ENCODE peak calls at places on chromosome 17, in ten cellular contexts. One of them, this sample, is unnamed.

GRCh38 chr17:59712856-59713255 is 5.4 kb downstream of the VMP1 start:
- DNase-seq in RCC 7860: no peak
- DNase-seq in GM19239: no peak
- DNase-seq in stimulated activated CD8-positive, alpha-beta memory T cell treated with anti-CD3 and anti-CD28 coated beads, Interleukin-2, amount 100 ng/mL, for 1 hour: no peak
- DNase-seq in bronchial epithelial cell: no peak
- DNase-seq in stimulated activated CD4-positive, alpha-beta T cell treated with anti-CD3 and anti-CD28 coated beads, Interleukin-4, amount 100 ng/mL, for 4 hours: no peak
- DNase-seq in T-cell: no peak
- DNase-seq in PC-3: no peak
- DNase-seq in GDM1: peak
- DNase-seq in NCI-H1105 treated with DMSO at 0.1 percent for 48 hours: no peak
- DNase-seq in this sample: no peak

GRCh38 chr17:50909765-50910661 is 43.9 kb upstream of the TOB1 start:
- DNase-seq in RCC 7860: no peak
- DNase-seq in GM19239: no peak
- DNase-seq in stimulated activated CD8-positive, alpha-beta memory T cell treated with anti-CD3 and anti-CD28 coated beads, Interleukin-2, amount 100 ng/mL, for 1 hour: peak
- DNase-seq in bronchial epithelial cell: no peak
- DNase-seq in stimulated activated CD4-positive, alpha-beta T cell treated with anti-CD3 and anti-CD28 coated beads, Interleukin-4, amount 100 ng/mL, for 4 hours: peak
- DNase-seq in T-cell: peak
- DNase-seq in PC-3: no peak
- DNase-seq in GDM1: no peak
- DNase-seq in NCI-H1105 treated with DMSO at 0.1 percent for 48 hours: no peak
- DNase-seq in this sample: peak

GRCh38 chr17:10394201-10394887 is 21.5 kb upstream of the MYH13 start:
- DNase-seq in RCC 7860: no peak
- DNase-seq in GM19239: no peak
- DNase-seq in stimulated activated CD8-positive, alpha-beta memory T cell treated with anti-CD3 and anti-CD28 coated beads, Interleukin-2, amount 100 ng/mL, for 1 hour: no peak
- DNase-seq in bronchial epithelial cell: no peak
- DNase-seq in stimulated activated CD4-positive, alpha-beta T cell treated with anti-CD3 and anti-CD28 coated beads, Interleukin-4, amount 100 ng/mL, for 4 hours: no peak
- DNase-seq in T-cell: no peak
- DNase-seq in PC-3: no peak
- DNase-seq in GDM1: no peak
- DNase-seq in NCI-H1105 treated with DMSO at 0.1 percent for 48 hours: no peak
- DNase-seq in this sample: no peak

GRCh38 chr17:1108810-1109605 is 70.8 kb downstream of the ABR start:
- DNase-seq in RCC 7860: peak
- DNase-seq in GM19239: peak
- DNase-seq in stimulated activated CD8-positive, alpha-beta memory T cell treated with anti-CD3 and anti-CD28 coated beads, Interleukin-2, amount 100 ng/mL, for 1 hour: peak
- DNase-seq in bronchial epithelial cell: no peak
- DNase-seq in stimulated activated CD4-positive, alpha-beta T cell treated with anti-CD3 and anti-CD28 coated beads, Interleukin-4, amount 100 ng/mL, for 4 hours: peak
- DNase-seq in T-cell: peak
- DNase-seq in PC-3: peak
- DNase-seq in GDM1: no peak
- DNase-seq in NCI-H1105 treated with DMSO at 0.1 percent for 48 hours: peak
- DNase-seq in this sample: no peak

GRCh38 chr17:7992516-7992915 is 9.9 kb upstream of the GUCY2D start:
- DNase-seq in RCC 7860: peak
- DNase-seq in GM19239: no peak
- DNase-seq in stimulated activated CD8-positive, alpha-beta memory T cell treated with anti-CD3 and anti-CD28 coated beads, Interleukin-2, amount 100 ng/mL, for 1 hour: no peak
- DNase-seq in bronchial epithelial cell: peak
- DNase-seq in stimulated activated CD4-positive, alpha-beta T cell treated with anti-CD3 and anti-CD28 coated beads, Interleukin-4, amount 100 ng/mL, for 4 hours: no peak
- DNase-seq in T-cell: no peak
- DNase-seq in PC-3: peak
- DNase-seq in GDM1: no peak
- DNase-seq in NCI-H1105 treated with DMSO at 0.1 percent for 48 hours: no peak
- DNase-seq in this sample: no peak

GRCh38 chr17:55458977-55459376 is 37.3 kb upstream of the MMD start:
- DNase-seq in RCC 7860: peak
- DNase-seq in GM19239: no peak
- DNase-seq in stimulated activated CD8-positive, alpha-beta memory T cell treated with anti-CD3 and anti-CD28 coated beads, Interleukin-2, amount 100 ng/mL, for 1 hour: no peak
- DNase-seq in bronchial epithelial cell: peak
- DNase-seq in stimulated activated CD4-positive, alpha-beta T cell treated with anti-CD3 and anti-CD28 coated beads, Interleukin-4, amount 100 ng/mL, for 4 hours: peak
- DNase-seq in T-cell: no peak
- DNase-seq in PC-3: peak
- DNase-seq in GDM1: no peak
- DNase-seq in NCI-H1105 treated with DMSO at 0.1 percent for 48 hours: no peak
- DNase-seq in this sample: no peak

GRCh38 chr17:63641678-63642077 is 19.5 kb downstream of the MAP3K3 start:
- DNase-seq in RCC 7860: no peak
- DNase-seq in GM19239: no peak
- DNase-seq in stimulated activated CD8-positive, alpha-beta memory T cell treated with anti-CD3 and anti-CD28 coated beads, Interleukin-2, amount 100 ng/mL, for 1 hour: no peak
- DNase-seq in bronchial epithelial cell: no peak
- DNase-seq in stimulated activated CD4-positive, alpha-beta T cell treated with anti-CD3 and anti-CD28 coated beads, Interleukin-4, amount 100 ng/mL, for 4 hours: no peak
- DNase-seq in T-cell: no peak
- DNase-seq in PC-3: no peak
- DNase-seq in GDM1: peak
- DNase-seq in NCI-H1105 treated with DMSO at 0.1 percent for 48 hours: no peak
- DNase-seq in this sample: no peak

GRCh38 chr17:1438593-1439083 is 17.4 kb downstream of the CRK start:
- DNase-seq in RCC 7860: peak
- DNase-seq in GM19239: no peak
- DNase-seq in stimulated activated CD8-positive, alpha-beta memory T cell treated with anti-CD3 and anti-CD28 coated beads, Interleukin-2, amount 100 ng/mL, for 1 hour: no peak
- DNase-seq in bronchial epithelial cell: peak
- DNase-seq in stimulated activated CD4-positive, alpha-beta T cell treated with anti-CD3 and anti-CD28 coated beads, Interleukin-4, amount 100 ng/mL, for 4 hours: no peak
- DNase-seq in T-cell: no peak
- DNase-seq in PC-3: no peak
- DNase-seq in GDM1: no peak
- DNase-seq in NCI-H1105 treated with DMSO at 0.1 percent for 48 hours: no peak
- DNase-seq in this sample: no peak

GRCh38 chr17:69417545-69418483 is 3.3 kb downstream of the MAP2K6 start:
- DNase-seq in RCC 7860: no peak
- DNase-seq in GM19239: no peak
- DNase-seq in stimulated activated CD8-positive, alpha-beta memory T cell treated with anti-CD3 and anti-CD28 coated beads, Interleukin-2, amount 100 ng/mL, for 1 hour: no peak
- DNase-seq in bronchial epithelial cell: no peak
- DNase-seq in stimulated activated CD4-positive, alpha-beta T cell treated with anti-CD3 and anti-CD28 coated beads, Interleukin-4, amount 100 ng/mL, for 4 hours: no peak
- DNase-seq in T-cell: no peak
- DNase-seq in PC-3: peak
- DNase-seq in GDM1: no peak
- DNase-seq in NCI-H1105 treated with DMSO at 0.1 percent for 48 hours: no peak
- DNase-seq in this sample: no peak

GRCh38 chr17:11935734-11936406 is 61.4 kb downstream of the ZNF18 start:
- DNase-seq in RCC 7860: peak
- DNase-seq in GM19239: no peak
- DNase-seq in stimulated activated CD8-positive, alpha-beta memory T cell treated with anti-CD3 and anti-CD28 coated beads, Interleukin-2, amount 100 ng/mL, for 1 hour: no peak
- DNase-seq in bronchial epithelial cell: peak
- DNase-seq in stimulated activated CD4-positive, alpha-beta T cell treated with anti-CD3 and anti-CD28 coated beads, Interleukin-4, amount 100 ng/mL, for 4 hours: no peak
- DNase-seq in T-cell: no peak
- DNase-seq in PC-3: peak
- DNase-seq in GDM1: no peak
- DNase-seq in NCI-H1105 treated with DMSO at 0.1 percent for 48 hours: peak
- DNase-seq in this sample: peak

GRCh38 chr17:1511290-1511689 is 5.1 kb downstream of the INPP5K start:
- DNase-seq in RCC 7860: no peak
- DNase-seq in GM19239: no peak
- DNase-seq in stimulated activated CD8-positive, alpha-beta memory T cell treated with anti-CD3 and anti-CD28 coated beads, Interleukin-2, amount 100 ng/mL, for 1 hour: no peak
- DNase-seq in bronchial epithelial cell: peak
- DNase-seq in stimulated activated CD4-positive, alpha-beta T cell treated with anti-CD3 and anti-CD28 coated beads, Interleukin-4, amount 100 ng/mL, for 4 hours: no peak
- DNase-seq in T-cell: no peak
- DNase-seq in PC-3: no peak
- DNase-seq in GDM1: no peak
- DNase-seq in NCI-H1105 treated with DMSO at 0.1 percent for 48 hours: no peak
- DNase-seq in this sample: no peak

GRCh38 chr17:12041316-12041715 is 20.6 kb downstream of the MAP2K4 start:
- DNase-seq in RCC 7860: peak
- DNase-seq in GM19239: no peak
- DNase-seq in stimulated activated CD8-positive, alpha-beta memory T cell treated with anti-CD3 and anti-CD28 coated beads, Interleukin-2, amount 100 ng/mL, for 1 hour: no peak
- DNase-seq in bronchial epithelial cell: peak
- DNase-seq in stimulated activated CD4-positive, alpha-beta T cell treated with anti-CD3 and anti-CD28 coated beads, Interleukin-4, amount 100 ng/mL, for 4 hours: no peak
- DNase-seq in T-cell: no peak
- DNase-seq in PC-3: peak
- DNase-seq in GDM1: no peak
- DNase-seq in NCI-H1105 treated with DMSO at 0.1 percent for 48 hours: no peak
- DNase-seq in this sample: no peak

GRCh38 chr17:68849673-68850260 is 105.4 kb downstream of the ABCA8 start:
- DNase-seq in RCC 7860: no peak
- DNase-seq in GM19239: no peak
- DNase-seq in stimulated activated CD8-positive, alpha-beta memory T cell treated with anti-CD3 and anti-CD28 coated beads, Interleukin-2, amount 100 ng/mL, for 1 hour: no peak
- DNase-seq in bronchial epithelial cell: peak
- DNase-seq in stimulated activated CD4-positive, alpha-beta T cell treated with anti-CD3 and anti-CD28 coated beads, Interleukin-4, amount 100 ng/mL, for 4 hours: no peak
- DNase-seq in T-cell: no peak
- DNase-seq in PC-3: no peak
- DNase-seq in GDM1: no peak
- DNase-seq in NCI-H1105 treated with DMSO at 0.1 percent for 48 hours: peak
- DNase-seq in this sample: no peak

GRCh38 chr17:44071198-44071520 is 624 bp downstream of the G6PC3 start:
- DNase-seq in RCC 7860: no peak
- DNase-seq in GM19239: no peak
- DNase-seq in stimulated activated CD8-positive, alpha-beta memory T cell treated with anti-CD3 and anti-CD28 coated beads, Interleukin-2, amount 100 ng/mL, for 1 hour: no peak
- DNase-seq in bronchial epithelial cell: peak
- DNase-seq in stimulated activated CD4-positive, alpha-beta T cell treated with anti-CD3 and anti-CD28 coated beads, Interleukin-4, amount 100 ng/mL, for 4 hours: peak
- DNase-seq in T-cell: no peak
- DNase-seq in PC-3: no peak
- DNase-seq in GDM1: no peak
- DNase-seq in NCI-H1105 treated with DMSO at 0.1 percent for 48 hours: no peak
- DNase-seq in this sample: no peak

GRCh38 chr17:82613283-82614094 is 34.8 kb downstream of the WDR45B start:
- DNase-seq in RCC 7860: no peak
- DNase-seq in GM19239: no peak
- DNase-seq in stimulated activated CD8-positive, alpha-beta memory T cell treated with anti-CD3 and anti-CD28 coated beads, Interleukin-2, amount 100 ng/mL, for 1 hour: no peak
- DNase-seq in bronchial epithelial cell: peak
- DNase-seq in stimulated activated CD4-positive, alpha-beta T cell treated with anti-CD3 and anti-CD28 coated beads, Interleukin-4, amount 100 ng/mL, for 4 hours: no peak
- DNase-seq in T-cell: no peak
- DNase-seq in PC-3: no peak
- DNase-seq in GDM1: no peak
- DNase-seq in NCI-H1105 treated with DMSO at 0.1 percent for 48 hours: peak
- DNase-seq in this sample: no peak

GRCh38 chr17:61645898-61646297 is 54.9 kb upstream of the NACA2 start:
- DNase-seq in RCC 7860: no peak
- DNase-seq in GM19239: no peak
- DNase-seq in stimulated activated CD8-positive, alpha-beta memory T cell treated with anti-CD3 and anti-CD28 coated beads, Interleukin-2, amount 100 ng/mL, for 1 hour: no peak
- DNase-seq in bronchial epithelial cell: no peak
- DNase-seq in stimulated activated CD4-positive, alpha-beta T cell treated with anti-CD3 and anti-CD28 coated beads, Interleukin-4, amount 100 ng/mL, for 4 hours: no peak
- DNase-seq in T-cell: no peak
- DNase-seq in PC-3: no peak
- DNase-seq in GDM1: no peak
- DNase-seq in NCI-H1105 treated with DMSO at 0.1 percent for 48 hours: no peak
- DNase-seq in this sample: no peak

GRCh38 chr17:7674934-7675333 is 12.4 kb downstream of the TP53 start:
- DNase-seq in RCC 7860: no peak
- DNase-seq in GM19239: no peak
- DNase-seq in stimulated activated CD8-positive, alpha-beta memory T cell treated with anti-CD3 and anti-CD28 coated beads, Interleukin-2, amount 100 ng/mL, for 1 hour: no peak
- DNase-seq in bronchial epithelial cell: no peak
- DNase-seq in stimulated activated CD4-positive, alpha-beta T cell treated with anti-CD3 and anti-CD28 coated beads, Interleukin-4, amount 100 ng/mL, for 4 hours: no peak
- DNase-seq in T-cell: no peak
- DNase-seq in PC-3: no peak
- DNase-seq in GDM1: no peak
- DNase-seq in NCI-H1105 treated with DMSO at 0.1 percent for 48 hours: no peak
- DNase-seq in this sample: no peak

GRCh38 chr17:3867606-3868005 is 21.6 kb upstream of the NCBP3 start:
- DNase-seq in RCC 7860: no peak
- DNase-seq in GM19239: no peak
- DNase-seq in stimulated activated CD8-positive, alpha-beta memory T cell treated with anti-CD3 and anti-CD28 coated beads, Interleukin-2, amount 100 ng/mL, for 1 hour: no peak
- DNase-seq in bronchial epithelial cell: no peak
- DNase-seq in stimulated activated CD4-positive, alpha-beta T cell treated with anti-CD3 and anti-CD28 coated beads, Interleukin-4, amount 100 ng/mL, for 4 hours: no peak
- DNase-seq in T-cell: no peak
- DNase-seq in PC-3: no peak
- DNase-seq in GDM1: no peak
- DNase-seq in NCI-H1105 treated with DMSO at 0.1 percent for 48 hours: no peak
- DNase-seq in this sample: no peak

GRCh38 chr17:76840443-76840767 is 27.8 kb upstream of the MGAT5B start:
- DNase-seq in RCC 7860: no peak
- DNase-seq in GM19239: no peak
- DNase-seq in stimulated activated CD8-positive, alpha-beta memory T cell treated with anti-CD3 and anti-CD28 coated beads, Interleukin-2, amount 100 ng/mL, for 1 hour: no peak
- DNase-seq in bronchial epithelial cell: no peak
- DNase-seq in stimulated activated CD4-positive, alpha-beta T cell treated with anti-CD3 and anti-CD28 coated beads, Interleukin-4, amount 100 ng/mL, for 4 hours: no peak
- DNase-seq in T-cell: no peak
- DNase-seq in PC-3: no peak
- DNase-seq in GDM1: no peak
- DNase-seq in NCI-H1105 treated with DMSO at 0.1 percent for 48 hours: peak
- DNase-seq in this sample: no peak

GRCh38 chr17:55527520-55528118 is 16.4 kb upstream of the SMIM36 start:
- DNase-seq in RCC 7860: no peak
- DNase-seq in GM19239: no peak
- DNase-seq in stimulated activated CD8-positive, alpha-beta memory T cell treated with anti-CD3 and anti-CD28 coated beads, Interleukin-2, amount 100 ng/mL, for 1 hour: no peak
- DNase-seq in bronchial epithelial cell: peak
- DNase-seq in stimulated activated CD4-positive, alpha-beta T cell treated with anti-CD3 and anti-CD28 coated beads, Interleukin-4, amount 100 ng/mL, for 4 hours: no peak
- DNase-seq in T-cell: no peak
- DNase-seq in PC-3: peak
- DNase-seq in GDM1: peak
- DNase-seq in NCI-H1105 treated with DMSO at 0.1 percent for 48 hours: no peak
- DNase-seq in this sample: peak

GRCh38 chr17:15361151-15361550 is 19.8 kb upstream of the TEKT3 start:
- DNase-seq in RCC 7860: peak
- DNase-seq in GM19239: no peak
- DNase-seq in stimulated activated CD8-positive, alpha-beta memory T cell treated with anti-CD3 and anti-CD28 coated beads, Interleukin-2, amount 100 ng/mL, for 1 hour: no peak
- DNase-seq in bronchial epithelial cell: no peak
- DNase-seq in stimulated activated CD4-positive, alpha-beta T cell treated with anti-CD3 and anti-CD28 coated beads, Interleukin-4, amount 100 ng/mL, for 4 hours: no peak
- DNase-seq in T-cell: no peak
- DNase-seq in PC-3: no peak
- DNase-seq in GDM1: no peak
- DNase-seq in NCI-H1105 treated with DMSO at 0.1 percent for 48 hours: no peak
- DNase-seq in this sample: no peak

GRCh38 chr17:62920300-62920699 is 45.7 kb upstream of the TANC2 start:
- DNase-seq in RCC 7860: no peak
- DNase-seq in GM19239: no peak
- DNase-seq in stimulated activated CD8-positive, alpha-beta memory T cell treated with anti-CD3 and anti-CD28 coated beads, Interleukin-2, amount 100 ng/mL, for 1 hour: no peak
- DNase-seq in bronchial epithelial cell: no peak
- DNase-seq in stimulated activated CD4-positive, alpha-beta T cell treated with anti-CD3 and anti-CD28 coated beads, Interleukin-4, amount 100 ng/mL, for 4 hours: no peak
- DNase-seq in T-cell: no peak
- DNase-seq in PC-3: no peak
- DNase-seq in GDM1: no peak
- DNase-seq in NCI-H1105 treated with DMSO at 0.1 percent for 48 hours: no peak
- DNase-seq in this sample: no peak

GRCh38 chr17:17890773-17891759 is 54.3 kb upstream of the SREBF1 start:
- DNase-seq in RCC 7860: peak
- DNase-seq in GM19239: peak
- DNase-seq in stimulated activated CD8-positive, alpha-beta memory T cell treated with anti-CD3 and anti-CD28 coated beads, Interleukin-2, amount 100 ng/mL, for 1 hour: no peak
- DNase-seq in bronchial epithelial cell: peak
- DNase-seq in stimulated activated CD4-positive, alpha-beta T cell treated with anti-CD3 and anti-CD28 coated beads, Interleukin-4, amount 100 ng/mL, for 4 hours: peak
- DNase-seq in T-cell: peak
- DNase-seq in PC-3: peak
- DNase-seq in GDM1: peak
- DNase-seq in NCI-H1105 treated with DMSO at 0.1 percent for 48 hours: peak
- DNase-seq in this sample: peak

GRCh38 chr17:80347948-80348351 is 67.0 kb upstream of the ENDOV start:
- DNase-seq in RCC 7860: no peak
- DNase-seq in GM19239: no peak
- DNase-seq in stimulated activated CD8-positive, alpha-beta memory T cell treated with anti-CD3 and anti-CD28 coated beads, Interleukin-2, amount 100 ng/mL, for 1 hour: no peak
- DNase-seq in bronchial epithelial cell: no peak
- DNase-seq in stimulated activated CD4-positive, alpha-beta T cell treated with anti-CD3 and anti-CD28 coated beads, Interleukin-4, amount 100 ng/mL, for 4 hours: no peak
- DNase-seq in T-cell: no peak
- DNase-seq in PC-3: no peak
- DNase-seq in GDM1: no peak
- DNase-seq in NCI-H1105 treated with DMSO at 0.1 percent for 48 hours: no peak
- DNase-seq in this sample: no peak

GRCh38 chr17:65436871-65437270 is 124.6 kb downstream of the AXIN2 start:
- DNase-seq in RCC 7860: no peak
- DNase-seq in GM19239: no peak
- DNase-seq in stimulated activated CD8-positive, alpha-beta memory T cell treated with anti-CD3 and anti-CD28 coated beads, Interleukin-2, amount 100 ng/mL, for 1 hour: no peak
- DNase-seq in bronchial epithelial cell: no peak
- DNase-seq in stimulated activated CD4-positive, alpha-beta T cell treated with anti-CD3 and anti-CD28 coated beads, Interleukin-4, amount 100 ng/mL, for 4 hours: no peak
- DNase-seq in T-cell: no peak
- DNase-seq in PC-3: no peak
- DNase-seq in GDM1: no peak
- DNase-seq in NCI-H1105 treated with DMSO at 0.1 percent for 48 hours: no peak
- DNase-seq in this sample: no peak

GRCh38 chr17:44987194-44987882 is 19.2 kb upstream of the C1QL1 start:
- DNase-seq in RCC 7860: no peak
- DNase-seq in GM19239: no peak
- DNase-seq in stimulated activated CD8-positive, alpha-beta memory T cell treated with anti-CD3 and anti-CD28 coated beads, Interleukin-2, amount 100 ng/mL, for 1 hour: no peak
- DNase-seq in bronchial epithelial cell: no peak
- DNase-seq in stimulated activated CD4-positive, alpha-beta T cell treated with anti-CD3 and anti-CD28 coated beads, Interleukin-4, amount 100 ng/mL, for 4 hours: no peak
- DNase-seq in T-cell: no peak
- DNase-seq in PC-3: no peak
- DNase-seq in GDM1: no peak
- DNase-seq in NCI-H1105 treated with DMSO at 0.1 percent for 48 hours: no peak
- DNase-seq in this sample: no peak

GRCh38 chr17:58822148-58823050 is 66.7 kb downstream of the PPM1E start:
- DNase-seq in RCC 7860: no peak
- DNase-seq in GM19239: no peak
- DNase-seq in stimulated activated CD8-positive, alpha-beta memory T cell treated with anti-CD3 and anti-CD28 coated beads, Interleukin-2, amount 100 ng/mL, for 1 hour: no peak
- DNase-seq in bronchial epithelial cell: peak
- DNase-seq in stimulated activated CD4-positive, alpha-beta T cell treated with anti-CD3 and anti-CD28 coated beads, Interleukin-4, amount 100 ng/mL, for 4 hours: no peak
- DNase-seq in T-cell: no peak
- DNase-seq in PC-3: no peak
- DNase-seq in GDM1: no peak
- DNase-seq in NCI-H1105 treated with DMSO at 0.1 percent for 48 hours: peak
- DNase-seq in this sample: no peak

GRCh38 chr17:57776366-57776765 is 31.3 kb upstream of the CCDC182 start:
- DNase-seq in RCC 7860: no peak
- DNase-seq in GM19239: no peak
- DNase-seq in stimulated activated CD8-positive, alpha-beta memory T cell treated with anti-CD3 and anti-CD28 coated beads, Interleukin-2, amount 100 ng/mL, for 1 hour: no peak
- DNase-seq in bronchial epithelial cell: no peak
- DNase-seq in stimulated activated CD4-positive, alpha-beta T cell treated with anti-CD3 and anti-CD28 coated beads, Interleukin-4, amount 100 ng/mL, for 4 hours: no peak
- DNase-seq in T-cell: no peak
- DNase-seq in PC-3: no peak
- DNase-seq in GDM1: no peak
- DNase-seq in NCI-H1105 treated with DMSO at 0.1 percent for 48 hours: no peak
- DNase-seq in this sample: no peak

This sample was measured in HepG2.